ENCODE peak calls at places on chromosomes 1 and 21, in six cellular contexts. B is left ventricle myocardium inferior, V is Peyer's patch, X is choroid plexus epithelial cell, M is fibroblast of pulmonary artery, F is astrocyte. U is an unnamed sample.

GRCh38 chr21:36575306-36575705 is 95.4 kb upstream of the CLDN14 start:
- DNase-seq in B (no peak), V (no peak), X (no peak), M (no peak), F (no peak), U (no peak)

GRCh38 chr1:89945852-89946476 is 48.9 kb upstream of the ZNF326 start:
- DNase-seq in B (no peak), V (no peak), X (peak), M (no peak), F (peak), U (no peak)

GRCh38 chr1:174775621-174776020 is 224.1 kb upstream of the CACYBP start:
- DNase-seq in B (no peak), V (no peak), X (no peak), M (no peak), F (no peak), U (no peak)

GRCh38 chr1:221708076-221708571 is 33.8 kb downstream of the DUSP10 start:
- DNase-seq in B (no peak), V (peak), X (peak), M (peak), F (peak), U (no peak)

GRCh38 chr1:194076646-194077045 is 890.2 kb upstream of the B3GALT2 start:
- DNase-seq in B (no peak), V (no peak), X (peak), M (peak), F (peak), U (no peak)

GRCh38 chr1:4071675-4072074 is 171.6 kb upstream of the C1orf174 start:
- DNase-seq in B (no peak), V (no peak), X (no peak), M (no peak), F (no peak), U (no peak)

GRCh38 chr1:208101661-208102431 is 142.3 kb downstream of the PLXNA2 start:
- DNase-seq in B (no peak), V (no peak), X (peak), M (peak), F (peak), U (no peak)

GRCh38 chr1:99326215-99326949 is 62.1 kb downstream of the PLPPR4 start:
- DNase-seq in B (no peak), V (no peak), X (peak), M (peak), F (no peak), U (no peak)

GRCh38 chr1:44609412-44609767 is 64.9 kb downstream of the TMEM53 start:
- DNase-seq in B (peak), V (peak), X (peak), M (peak), F (no peak), U (peak)

GRCh38 chr1:185213086-185213485 is 56.1 kb downstream of the SWT1 start:
- DNase-seq in B (no peak), V (no peak), X (peak), M (no peak), F (peak), U (no peak)

GRCh38 chr1:201504799-201505504 is 2.0 kb downstream of the CSRP1 start:
- DNase-seq in B (no peak), V (no peak), X (no peak), M (no peak), F (no peak), U (no peak)

GRCh38 chr1:176897350-176898236 is 266.9 kb downstream of the ASTN1 start:
- DNase-seq in B (peak), V (peak), X (peak), M (peak), F (peak), U (no peak)

GRCh38 chr1:112849425-112849966 is 106.5 kb downstream of the SLC16A1 start:
- DNase-seq in B (peak), V (no peak), X (peak), M (peak), F (peak), U (no peak)

GRCh38 chr1:178528219-178528962 is 15.5 kb downstream of the TEX35 start:
- DNase-seq in B (no peak), V (no peak), X (no peak), M (no peak), F (no peak), U (no peak)

GRCh38 chr1:159775716-159776115 is 5.0 kb upstream of the DUSP23 start:
- DNase-seq in B (no peak), V (no peak), X (peak), M (peak), F (no peak), U (no peak)

GRCh38 chr1:14713077-14713476 is 114.6 kb downstream of the KAZN start:
- DNase-seq in B (no peak), V (no peak), X (no peak), M (no peak), F (no peak), U (no peak)

GRCh38 chr1:19452221-19452663 is 33.1 kb downstream of the CAPZB start:
- DNase-seq in B (peak), V (no peak), X (peak), M (peak), F (peak), U (peak)

GRCh38 chr1:105492941-105493340 is 1563.5 kb upstream of the PRMT6 start:
- DNase-seq in B (no peak), V (no peak), X (peak), M (no peak), F (no peak), U (no peak)

GRCh38 chr1:103496014-103496635 is 29.4 kb upstream of the RNPC3 start:
- DNase-seq in B (no peak), V (no peak), X (peak), M (peak), F (peak), U (no peak)

GRCh38 chr1:45769261-45769932 is 18.9 kb upstream of the IPP start:
- DNase-seq in B (no peak), V (no peak), X (peak), M (peak), F (peak), U (peak)

GRCh38 chr1:98201640-98202039 is 280.8 kb upstream of the DPYD start:
- DNase-seq in B (no peak), V (no peak), X (peak), M (peak), F (peak), U (no peak)

GRCh38 chr1:81157686-81158085 is 643.0 kb upstream of the ADGRL2 start:
- DNase-seq in B (no peak), V (no peak), X (peak), M (peak), F (no peak), U (no peak)

GRCh38 chr1:231171623-231172197 is 9.9 kb downstream of the TRIM67 start:
- DNase-seq in B (no peak), V (no peak), X (no peak), M (no peak), F (no peak), U (no peak)

GRCh38 chr1:218209351-218209861 is 75.7 kb upstream of the RRP15 start:
- DNase-seq in B (no peak), V (no peak), X (peak), M (peak), F (peak), U (no peak)

GRCh38 chr1:21050031-21050430 is 126.7 kb downstream of the EIF4G3 start:
- DNase-seq in B (no peak), V (no peak), X (peak), M (peak), F (peak), U (no peak)

GRCh38 chr1:153430166-153430553 is 13.8 kb downstream of the S100A7A start:
- DNase-seq in B (no peak), V (no peak), X (no peak), M (no peak), F (no peak), U (peak)

GRCh38 chr1:32681501-32681900 is 21.1 kb downstream of the SYNC start:
- DNase-seq in B (no peak), V (no peak), X (peak), M (peak), F (no peak), U (no peak)

GRCh38 chr1:97983132-97983531 is 62.3 kb upstream of the DPYD start:
- DNase-seq in B (no peak), V (no peak), X (no peak), M (no peak), F (no peak), U (no peak)

GRCh38 chr1:200345516-200345915 is 64.3 kb downstream of the ZNF281 start:
- DNase-seq in B (no peak), V (no peak), X (no peak), M (no peak), F (no peak), U (no peak)

GRCh38 chr1:161189036-161189435 is 9.8 kb downstream of the ADAMTS4 start:
- DNase-seq in B (no peak), V (no peak), X (peak), M (no peak), F (no peak), U (no peak)

GRCh38 chr1:192485692-192486436 is 89.7 kb upstream of the RGS1 start:
- DNase-seq in B (peak), V (no peak), X (peak), M (peak), F (peak), U (peak)

GRCh38 chr1:182098301-182098700 is 36.8 kb upstream of the ZNF648 start:
- DNase-seq in B (no peak), V (no peak), X (no peak), M (no peak), F (no peak), U (no peak)
- H3K4me3 ChIP-seq in B (no peak), V (no peak), X (no peak), M (no peak), F (no peak), U (no peak)

GRCh38 chr1:22710688-22711024 is at the start of gene EPHB2:
- DNase-seq in B (peak), V (no peak), X (no peak), M (no peak), F (no peak), U (no peak)
- H3K4me3 ChIP-seq in B (peak), V (peak), X (peak), M (peak), F (peak), U (peak)

DNA sequence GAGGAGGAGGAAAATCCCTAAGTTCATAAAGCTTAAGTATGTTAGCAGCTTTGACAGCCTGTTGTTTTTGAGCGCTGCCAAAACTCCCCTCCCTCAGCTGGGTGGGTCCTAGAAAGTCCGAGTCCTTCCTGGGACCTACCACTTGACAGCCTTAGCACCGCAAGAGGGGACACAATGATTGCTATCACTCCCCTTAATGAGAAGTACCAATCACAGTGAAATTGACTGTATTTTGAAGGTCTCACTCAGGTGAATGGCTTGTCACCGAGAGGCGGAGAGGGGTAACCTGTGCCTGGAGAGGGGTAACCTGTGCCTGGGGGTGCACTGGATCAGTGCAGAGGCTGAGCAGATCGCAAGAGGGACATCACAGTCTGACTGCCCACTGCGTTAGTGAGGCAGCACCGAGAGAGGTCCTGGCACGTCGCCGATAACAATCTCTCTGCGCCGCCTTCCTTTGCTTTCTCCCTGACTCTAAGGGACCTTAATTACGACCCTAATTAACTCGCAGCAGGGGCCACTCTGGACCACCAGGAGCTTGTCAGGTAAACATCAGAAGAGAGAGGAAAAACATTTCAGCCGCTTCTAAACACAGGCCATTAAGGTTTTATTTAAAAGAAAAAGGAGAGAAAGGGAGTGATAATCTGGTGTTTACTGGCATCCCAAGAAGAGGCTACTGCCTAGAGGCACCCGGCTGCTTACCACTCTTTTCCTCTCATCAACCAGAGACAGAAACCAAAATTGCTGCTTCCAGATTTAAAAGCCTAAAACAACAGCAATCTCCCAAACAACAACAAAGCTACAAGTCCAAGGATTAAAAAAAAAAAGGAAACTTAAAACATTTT is 25.7 kb upstream of the KCNK1 start:
- DNase-seq in B (no peak), V (no peak), X (no peak), M (no peak), F (no peak), U (no peak)
- H3K4me3 ChIP-seq in B (no peak), V (no peak), X (no peak), M (no peak), F (peak), U (no peak)

GRCh38 chr1:11807087-11807486 is 1.1 kb downstream of the CLCN6 start:
- DNase-seq in B (no peak), V (no peak), X (no peak), M (no peak), F (no peak), U (no peak)
- H3K4me3 ChIP-seq in B (peak), V (no peak), X (peak), M (peak), F (peak), U (peak)

GRCh38 chr21:17930102-17930501 is 110.9 kb upstream of the C21orf91 start:
- DNase-seq in B (no peak), V (no peak), X (no peak), M (no peak), F (no peak), U (no peak)
- H3K4me3 ChIP-seq in B (no peak), V (no peak), X (no peak), M (no peak), F (no peak), U (no peak)

U was measured in right atrium auricular region.